ENCODE peak calls at places on chromosome 3, in five cellular contexts. E, G, J, D and O are unnamed samples.

GRCh38 chr3:180250172-180250571 is 213.4 kb upstream of the PEX5L start:
- DNase-seq in G (no peak), J (no peak), D (no peak), E (no peak), O (no peak)

GRCh38 chr3:45664558-45664957 is 24.6 kb upstream of the SACM1L start:
- DNase-seq in D (no peak), E (no peak), G (no peak), J (no peak), O (no peak)

GRCh38 chr3:178170698-178171535 is 365.3 kb upstream of the KCNMB2 start:
- DNase-seq in E (no peak), G (peak; percentile 24), J (peak; percentile 36), D (no peak), O (no peak)

GRCh38 chr3:145767909-145768308 is 393.1 kb downstream of the PLOD2 start:
- DNase-seq in J (no peak), G (no peak), D (no peak), E (no peak), O (no peak)

GRCh38 chr3:69848113-69848512 is 108.8 kb downstream of the MITF start:
- DNase-seq in J (no peak), E (no peak), D (no peak), G (no peak), O (peak; percentile 50)

GRCh38 chr3:190097025-190097424 is 23.7 kb downstream of the P3H2 start:
- DNase-seq in G (no peak), E (no peak), J (no peak), D (no peak), O (no peak)

GRCh38 chr3:169241928-169242751 is 421.4 kb downstream of the MECOM start:
- DNase-seq in J (no peak), G (no peak), D (no peak), E (peak; percentile 73), O (no peak)

GRCh38 chr3:189094539-189094938 is 77.2 kb upstream of the TPRG1 start:
- DNase-seq in D (no peak), E (no peak), J (no peak), G (no peak), O (no peak)

GRCh38 chr3:72657666-72658065 is 190.6 kb downstream of the SHQ1 start:
- DNase-seq in J (no peak), D (no peak), E (no peak), G (no peak), O (no peak)

GRCh38 chr3:46191730-46192129 is 16.4 kb downstream of the CCR1 start:
- DNase-seq in J (no peak), D (no peak), E (no peak), G (no peak), O (no peak)

GRCh38 chr3:24793896-24794295 is 299.2 kb upstream of the THRB start:
- DNase-seq in E (no peak), J (no peak), G (no peak), D (no peak), O (no peak)

GRCh38 chr3:155382396-155383042 is 89.0 kb upstream of the STRIT1 start:
- DNase-seq in D (peak; percentile 63), G (peak; percentile 52), E (peak; percentile 95), J (no peak), O (no peak)

GRCh38 chr3:55720614-55721013 is 233.5 kb upstream of the WNT5A start:
- DNase-seq in E (no peak), D (no peak), J (no peak), G (no peak), O (no peak)

GRCh38 chr3:194112120-194113106 is 23.5 kb upstream of the HES1 start:
- DNase-seq in E (no peak), D (no peak), G (no peak), J (no peak), O (no peak)

DNA sequence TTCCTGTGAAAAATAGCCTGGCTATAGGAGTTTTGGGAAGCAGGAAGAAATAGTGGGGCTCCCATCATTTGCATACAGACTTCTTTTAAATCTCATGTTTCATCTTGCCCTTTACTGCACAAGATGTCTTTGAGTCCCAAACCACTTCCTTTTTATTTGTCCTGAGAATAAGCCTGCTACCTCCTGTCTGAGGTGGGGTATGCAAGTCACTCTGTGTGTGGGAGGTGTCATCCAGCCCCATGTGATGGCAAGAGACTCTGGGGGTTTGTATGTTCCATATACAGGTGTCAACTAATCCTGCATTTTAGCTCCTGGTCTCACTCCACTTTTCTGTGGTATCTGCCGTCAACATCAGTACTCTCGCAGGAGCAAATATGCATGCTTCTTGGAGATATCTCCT is 102.0 kb downstream of the OTOL1 start:
- DNase-seq in J (no peak), D (no peak), E (no peak), G (no peak), O (no peak)
- H3K4me3 ChIP-seq in J (no peak overlapping the region), D (no peak overlapping the region), E (no peak overlapping the region), G (no peak overlapping the region), O (no peak overlapping the region)

GRCh38 chr3:148698190-148698806 is 595 bp downstream of the AGTR1 start:
- DNase-seq in G (no peak), E (no peak), J (no peak), D (no peak), O (no peak)
- H3K4me3 ChIP-seq in G (peak overlapping the region; percentile 47), E (peak overlapping the region; percentile 80), J (peak overlapping the region; percentile 64), D (no peak overlapping the region), O (peak overlapping the region; percentile 28)

DNA sequence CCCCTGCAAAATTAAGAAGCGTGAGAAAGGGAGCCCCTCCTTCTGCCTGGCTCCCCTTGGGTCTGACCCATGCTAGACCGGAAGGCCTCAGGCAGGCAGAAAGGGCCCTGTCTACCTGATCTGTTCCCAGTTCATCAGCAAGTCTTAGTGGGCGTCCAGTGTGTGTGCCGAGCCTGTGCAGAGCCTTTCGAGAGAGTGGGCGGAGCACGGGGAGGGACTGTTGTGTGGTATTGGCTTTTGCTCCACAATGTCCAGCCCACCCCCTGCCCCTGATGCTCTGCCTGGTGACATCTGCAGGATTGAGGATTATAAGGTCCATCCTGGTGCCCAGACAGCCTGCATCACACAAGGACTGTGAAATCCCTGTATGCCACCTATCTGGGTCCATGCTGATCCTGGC is 82.9 kb downstream of the CHDH start:
- DNase-seq in D (no peak), J (no peak), G (no peak), E (peak; percentile 38), O (no peak)
- H3K4me3 ChIP-seq in D (no peak overlapping the region), J (no peak overlapping the region), G (no peak overlapping the region), E (no peak overlapping the region), O (no peak overlapping the region)

GRCh38 chr3:125394406-125394805 is 19.3 kb upstream of the ZNF148 start:
- DNase-seq in G (no peak), J (no peak), E (no peak), D (no peak), O (no peak)

GRCh38 chr3:125383744-125384143 is 8.6 kb upstream of the ZNF148 start:
- DNase-seq in G (no peak), E (no peak), J (no peak), D (no peak), O (no peak)

GRCh38 chr3:125395091-125395490 is 20.0 kb upstream of the ZNF148 start:
- DNase-seq in D (no peak), E (no peak), G (no peak), J (no peak), O (no peak)

GRCh38 chr3:125386811-125387210 is 11.7 kb upstream of the ZNF148 start:
- DNase-seq in D (no peak), E (no peak), J (no peak), G (no peak), O (no peak)

DNA sequence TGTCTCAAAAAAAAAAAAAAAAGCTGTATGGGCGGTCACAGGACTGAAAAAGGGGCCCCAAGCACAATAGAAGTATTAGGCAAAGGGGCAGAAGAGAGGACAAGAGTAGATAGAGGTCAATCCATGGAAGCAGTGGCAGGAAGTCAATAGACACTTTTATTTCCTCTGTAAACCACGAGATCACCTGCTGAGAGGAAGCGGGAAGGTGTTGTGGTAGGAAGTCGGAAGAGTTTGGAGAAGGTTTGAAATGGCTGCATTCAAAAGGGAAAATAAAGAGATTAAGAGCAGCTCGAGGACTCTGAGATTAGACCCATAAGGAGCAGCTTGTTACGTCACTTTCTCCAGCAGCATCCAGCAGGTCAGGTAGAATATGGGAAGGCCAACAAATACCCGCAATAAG is 14.2 kb upstream of the ZNF148 start:
- DNase-seq in E (no peak), D (no peak), J (no peak), G (no peak), O (no peak)
- H3K4me3 ChIP-seq in E (no peak overlapping the region), D (no peak overlapping the region), J (no peak overlapping the region), G (no peak overlapping the region), O (no peak overlapping the region)

DNA sequence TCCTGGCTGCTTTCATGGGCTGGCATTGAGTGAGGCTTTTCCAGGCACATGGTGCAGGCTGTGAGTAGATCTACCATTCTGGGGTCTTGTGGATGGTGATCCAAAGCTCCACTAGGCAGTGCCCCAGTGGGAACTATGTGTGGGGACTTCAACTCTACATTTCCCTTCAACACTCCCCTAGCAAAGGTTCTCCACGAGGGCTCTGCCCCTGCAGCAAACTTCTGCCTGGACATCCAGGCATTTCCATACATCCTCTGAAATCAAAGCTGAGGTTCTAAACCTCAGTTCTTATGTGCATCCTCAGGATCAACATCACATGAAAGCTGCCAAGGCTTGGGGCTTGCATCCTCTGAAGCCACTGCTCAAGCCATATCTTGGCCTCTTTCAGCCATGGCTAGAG is 282.9 kb upstream of the ZPLD1 start:
- DNase-seq in J (no peak), G (no peak), D (no peak), E (no peak), O (no peak)
- H3K4me3 ChIP-seq in J (no peak overlapping the region), G (no peak overlapping the region), D (no peak overlapping the region), E (no peak overlapping the region), O (no peak overlapping the region)

GRCh38 chr3:120445654-120446053 is 5.1 kb downstream of the FSTL1 start:
- DNase-seq in J (no peak), G (no peak), E (no peak), D (no peak), O (no peak)
- H3K4me3 ChIP-seq in J (no peak overlapping the region), G (no peak overlapping the region), E (no peak overlapping the region), D (no peak overlapping the region), O (no peak overlapping the region)

GRCh38 chr3:15630646-15631350 is 29.3 kb downstream of the BTD start:
- DNase-seq in J (no peak), E (no peak), D (no peak), G (no peak), O (peak; percentile 42)
- H3K4me3 ChIP-seq in J (peak overlapping the region; percentile 50), E (no peak overlapping the region), D (peak overlapping the region; percentile 27), G (no peak overlapping the region), O (peak overlapping the region; percentile 8)

GRCh38 chr3:149659173-149659468 is 1.3 kb upstream of the WWTR1 start:
- DNase-seq in D (no peak), E (no peak), G (no peak), J (no peak), O (no peak)
- H3K4me3 ChIP-seq in D (peak overlapping the region; percentile 68), E (peak overlapping the region; percentile 89), G (peak overlapping the region; percentile 79), J (peak overlapping the region; percentile 94), O (peak overlapping the region; percentile 60)

GRCh38 chr3:125647318-125648014 is 52.2 kb upstream of the OSBPL11 start:
- DNase-seq in D (peak; percentile 57), E (peak; percentile 71), G (no peak), J (no peak), O (no peak)
- H3K4me3 ChIP-seq in D (peak overlapping the region; percentile 28), E (no peak overlapping the region), G (no peak overlapping the region), J (no peak overlapping the region), O (no peak overlapping the region)

GRCh38 chr3:15794842-15795562 is 2.8 kb downstream of the ANKRD28 start:
- DNase-seq in J (no peak), G (no peak), D (no peak), E (no peak), O (no peak)
- H3K4me3 ChIP-seq in J (peak overlapping the region; percentile 71), G (peak overlapping the region; percentile 58), D (no peak overlapping the region), E (no peak overlapping the region), O (peak overlapping the region; percentile 80)